ENCODE peak calls at places on chromosome 1, in four cellular contexts. A is left ventricle myocardium inferior, Y is fibroblast of the aortic adventitia, Q is sigmoid colon. Z is an unnamed sample.

GRCh38 chr1:151485685-151486255 is 25.4 kb upstream of the CGN start:
- DNase-seq in Y (peak; percentile 57), Q (no peak), A (no peak), Z (no peak)

GRCh38 chr1:3283849-3284248 is 170.6 kb upstream of the ARHGEF16 start:
- DNase-seq in A (peak; percentile 51), Y (peak; percentile 17), Q (no peak), Z (no peak)

GRCh38 chr1:110176299-110176956 is 26.1 kb downstream of the SLC6A17 start:
- DNase-seq in Q (no peak), A (peak; percentile 59), Y (no peak), Z (no peak)

GRCh38 chr1:181396171-181396670 is 87.1 kb upstream of the CACNA1E start:
- DNase-seq in A (no peak), Q (no peak), Y (no peak), Z (no peak)

GRCh38 chr1:24910751-24911650 is 19.1 kb downstream of the RUNX3 start:
- DNase-seq in Y (no peak), Q (no peak), A (no peak), Z (peak; percentile 24)

GRCh38 chr1:114112775-114113174 is 40.9 kb downstream of the SYT6 start:
- DNase-seq in Q (no peak), A (no peak), Y (no peak), Z (no peak)

GRCh38 chr1:66489972-66490601 is 43.9 kb upstream of the SGIP1 start:
- DNase-seq in Q (no peak), Y (no peak), A (no peak), Z (no peak)

GRCh38 chr1:68848017-68848416 is 351.1 kb upstream of the DEPDC1 start:
- DNase-seq in Q (no peak), Y (no peak), A (no peak), Z (no peak)

GRCh38 chr1:8763888-8764287 is 53.6 kb downstream of the RERE start:
- DNase-seq in A (no peak), Y (no peak), Q (no peak), Z (no peak)

GRCh38 chr1:89833183-89834077 is 12.6 kb downstream of the LRRC8D start:
- DNase-seq in Y (no peak), A (no peak), Q (no peak), Z (no peak)

GRCh38 chr1:227944931-227945890 is 2.5 kb downstream of the WNT9A start:
- DNase-seq in A (no peak), Y (no peak), Q (peak; percentile 87), Z (no peak)

GRCh38 chr1:155007253-155007828 is 4.7 kb downstream of the ZBTB7B start:
- DNase-seq in Y (no peak), A (peak; percentile 73), Q (no peak), Z (no peak)

DNA sequence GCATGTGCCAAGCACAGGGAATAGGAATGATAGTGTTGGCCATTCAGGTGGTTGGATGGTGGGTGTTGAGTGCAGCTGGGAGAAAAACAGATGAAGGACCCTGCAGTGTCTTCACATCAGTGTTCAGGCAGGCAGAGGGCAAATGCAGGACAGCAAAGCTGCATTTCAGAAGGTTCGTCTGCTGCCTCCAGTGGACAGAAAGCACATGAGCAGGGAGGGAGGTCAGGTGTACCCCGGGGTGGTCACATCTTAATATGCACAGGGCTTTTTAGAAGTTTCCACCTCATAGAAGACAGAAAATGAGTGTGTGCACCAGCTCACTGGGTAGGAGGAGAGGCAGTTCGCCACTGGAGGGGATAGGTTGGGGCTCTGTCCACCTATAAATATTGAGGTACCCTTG is 184.9 kb downstream of the SLC35F3 start:
- DNase-seq in Q (no peak), A (no peak), Y (no peak), Z (no peak)
- TF ChIP-seq CTCF in Q (no peak), A (no peak), Y (no peak), Z (no peak)

GRCh38 chr1:165381745-165382530 is 25.4 kb upstream of the LMX1A start:
- DNase-seq in Q (no peak), A (no peak), Y (no peak), Z (peak; percentile 52)

GRCh38 chr1:165376811-165377153 is 20.3 kb upstream of the LMX1A start:
- DNase-seq in Q (no peak), A (no peak), Y (no peak), Z (no peak)

GRCh38 chr1:165375623-165376022 is 19.1 kb upstream of the LMX1A start:
- DNase-seq in Y (no peak), A (no peak), Q (no peak), Z (no peak)

GRCh38 chr1:165371588-165372235 is 15.2 kb upstream of the LMX1A start:
- DNase-seq in Q (no peak), A (no peak), Y (peak; percentile 61), Z (no peak)

GRCh38 chr1:165376041-165376810 is 19.7 kb upstream of the LMX1A start:
- DNase-seq in Q (peak; percentile 95), A (peak; percentile 87), Y (peak; percentile 100), Z (peak; percentile 96)
- H3K4me3 ChIP-seq in Q (peak overlapping the region; percentile 42), A (peak overlapping the region; percentile 67), Y (peak overlapping the region; percentile 56), Z (peak overlapping the region; percentile 33)

GRCh38 chr1:184695023-184695422 is 59.6 kb downstream of the EDEM3 start:
- DNase-seq in A (no peak), Q (no peak), Y (peak; percentile 11), Z (no peak)

GRCh38 chr1:184691719-184692324 is 62.8 kb downstream of the EDEM3 start:
- DNase-seq in Y (peak; percentile 76), Q (no peak), A (no peak), Z (peak; percentile 66)

GRCh38 chr1:184696403-184696802 is 58.3 kb downstream of the EDEM3 start:
- DNase-seq in Q (no peak), Y (no peak), A (no peak), Z (no peak)

GRCh38 chr1:184698001-184698400 is 56.7 kb downstream of the EDEM3 start:
- DNase-seq in Q (no peak), Y (peak; percentile 20), A (no peak), Z (no peak)

DNA sequence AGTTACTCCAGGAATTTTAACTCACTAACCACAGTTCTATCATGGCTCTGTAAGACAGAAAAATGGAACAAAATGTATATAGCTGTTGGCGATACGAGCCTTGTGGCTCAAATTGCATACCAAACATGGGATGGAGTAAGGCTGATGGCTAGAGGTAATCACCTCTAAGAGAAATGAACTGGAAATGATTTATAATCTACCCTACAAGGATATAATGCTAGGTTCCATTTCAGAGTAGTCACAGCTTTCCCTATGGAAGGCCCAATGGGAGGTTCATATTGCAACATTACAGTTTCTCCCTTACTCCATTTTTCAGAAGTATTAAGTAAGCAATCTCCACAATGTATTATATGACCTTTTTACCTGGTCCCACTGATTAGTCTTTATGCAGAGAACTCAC is 61.6 kb downstream of the EDEM3 start:
- DNase-seq in Y (no peak), Q (no peak), A (no peak), Z (no peak)
- TF ChIP-seq CTCF in Y (no peak), Q (no peak), A (no peak), Z (no peak)

GRCh38 chr1:204578867-204579664 is 62.9 kb downstream of the MDM4 start:
- DNase-seq in Y (peak; percentile 48), Q (peak; percentile 71), A (peak; percentile 36), Z (peak; percentile 18)

GRCh38 chr1:204580862-204581261 is 64.7 kb downstream of the MDM4 start:
- DNase-seq in Y (no peak), Q (no peak), A (no peak), Z (no peak)

GRCh38 chr1:204577794-204578478 is 61.7 kb downstream of the MDM4 start:
- DNase-seq in A (no peak), Y (no peak), Q (no peak), Z (no peak)

GRCh38 chr1:204581759-204582158 is 65.6 kb downstream of the MDM4 start:
- DNase-seq in Y (no peak), Q (no peak), A (no peak), Z (no peak)

DNA sequence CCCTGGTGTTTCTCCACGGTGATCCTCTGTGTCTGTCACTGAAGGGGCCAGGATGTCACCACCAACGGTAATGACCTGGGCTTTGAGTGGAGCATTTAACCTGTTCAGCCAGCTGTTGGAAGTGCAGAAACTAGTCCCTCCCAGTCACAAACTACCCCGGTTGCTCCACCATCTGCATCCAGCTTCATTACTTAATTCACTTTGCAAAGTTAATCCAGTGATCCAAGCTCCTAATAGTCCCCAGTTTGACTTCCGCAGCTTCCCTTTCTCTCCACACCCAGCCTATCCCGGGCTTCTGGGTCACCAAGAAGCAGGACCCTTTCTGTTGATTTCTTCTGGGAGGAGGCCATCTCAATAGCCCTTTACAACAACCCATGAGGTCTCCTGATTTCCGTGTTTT is 63.5 kb downstream of the MDM4 start:
- DNase-seq in Q (no peak), A (no peak), Y (no peak), Z (no peak)
- H3K4me3 ChIP-seq in Q (no peak overlapping the region), A (peak overlapping the region; percentile 57), Y (no peak overlapping the region), Z (no peak overlapping the region)

GRCh38 chr1:175478203-175478602 is 265.2 kb downstream of the TNR start:
- DNase-seq in A (no peak), Y (no peak), Q (no peak), Z (no peak)

GRCh38 chr1:175479521-175480342 is 263.7 kb downstream of the TNR start:
- DNase-seq in Y (no peak), A (no peak), Q (no peak), Z (no peak)

GRCh38 chr1:175480343-175480827 is 263.0 kb downstream of the TNR start:
- DNase-seq in Y (no peak), A (no peak), Q (no peak), Z (no peak)

GRCh38 chr1:175482072-175482451 is 261.3 kb downstream of the TNR start:
- DNase-seq in A (no peak), Y (no peak), Q (no peak), Z (no peak)

GRCh38 chr1:175481126-175482071 is 262.0 kb downstream of the TNR start:
- DNase-seq in A (no peak), Y (peak; percentile 28), Q (no peak), Z (peak; percentile 21)
- TF ChIP-seq CTCF in A (peak; percentile 73), Y (peak; percentile 62), Q (no peak), Z (peak; percentile 53)

GRCh38 chr1:145891587-145892485 is 6.2 kb upstream of the ANKRD35 start:
- DNase-seq in A (peak; percentile 89), Q (peak; percentile 98), Y (peak; percentile 98), Z (peak; percentile 100)
- H3K4me3 ChIP-seq in A (peak overlapping the region; percentile 42), Q (no peak overlapping the region), Y (peak overlapping the region; percentile 34), Z (no peak overlapping the region)